ENCODE peak calls at places on chromosome 5, in four cellular contexts. M is globus pallidus, W is fibroblast of pulmonary artery, K is Peyer's patch. B is an unnamed sample.

GRCh38 chr5:52693279-52693678 is 94.4 kb upstream of the ITGA1 start:
- DNase-seq in M (peak), W (peak), K (no peak), B (peak)

GRCh38 chr5:34687269-34688011 is 31.3 kb downstream of the RAI14 start:
- DNase-seq in M (no peak), W (peak), K (no peak), B (no peak)

GRCh38 chr5:98810206-98810605 is 36.7 kb downstream of the RGMB start:
- DNase-seq in M (no peak), W (no peak), K (no peak), B (no peak)

GRCh38 chr5:29924107-29924506 is 1269.4 kb upstream of the CDH6 start:
- DNase-seq in M (no peak), W (no peak), K (no peak), B (no peak)

GRCh38 chr5:154677921-154678320 is 77.3 kb upstream of the LARP1 start:
- DNase-seq in M (no peak), W (peak), K (no peak), B (no peak)

GRCh38 chr5:43197535-43197934 is 5.5 kb downstream of the NIM1K start:
- DNase-seq in M (no peak), W (no peak), K (no peak), B (no peak)

GRCh38 chr5:78467744-78468357 is 107.4 kb downstream of the SCAMP1 start:
- DNase-seq in M (peak), W (peak), K (no peak), B (no peak)

GRCh38 chr5:180130291-180130869 is 58.8 kb upstream of the RNF130 start:
- DNase-seq in M (no peak), W (no peak), K (no peak), B (no peak)

GRCh38 chr5:159915913-159916840 is at the start of gene ADRA1B:
- DNase-seq in M (peak), W (peak), K (peak), B (peak)

GRCh38 chr5:98721231-98721928 is 52.1 kb upstream of the RGMB start:
- DNase-seq in M (no peak), W (no peak), K (no peak), B (no peak)

GRCh38 chr5:123035950-123036390 is 555 bp downstream of the PPIC start:
- DNase-seq in M (peak), W (peak), K (peak), B (peak)

GRCh38 chr5:78300464-78301045 is 6.1 kb upstream of the AP3B1 start:
- DNase-seq in M (no peak), W (peak), K (no peak), B (no peak)

GRCh38 chr5:172448999-172449398 is 5.3 kb downstream of the SH3PXD2B start:
- DNase-seq in M (no peak), W (no peak), K (no peak), B (no peak)

GRCh38 chr5:55856511-55857246 is 5.5 kb downstream of the IL31RA start:
- DNase-seq in M (no peak), W (no peak), K (no peak), B (no peak)

GRCh38 chr5:151523335-151523734 is 67.8 kb downstream of the FAT2 start:
- DNase-seq in M (peak), W (peak), K (no peak), B (peak)

GRCh38 chr5:125298711-125299379 is 552.4 kb upstream of the ZNF608 start:
- DNase-seq in M (no peak), W (no peak), K (no peak), B (no peak)

GRCh38 chr5:146877783-146878470 is 630 bp downstream of the PPP2R2B start:
- DNase-seq in M (no peak), W (no peak), K (peak), B (no peak)

GRCh38 chr5:109865636-109866035 is 175.9 kb downstream of the MAN2A1 start:
- DNase-seq in M (no peak), W (peak), K (no peak), B (no peak)

GRCh38 chr5:143186623-143187022 is 216.9 kb downstream of the NR3C1 start:
- DNase-seq in M (no peak), W (no peak), K (no peak), B (no peak)

GRCh38 chr5:43772601-43773031 is 169.6 kb downstream of the NNT start:
- DNase-seq in M (no peak), W (peak), K (no peak), B (no peak)

GRCh38 chr5:118796081-118796480 is 192.3 kb downstream of the DTWD2 start:
- DNase-seq in M (no peak), W (no peak), K (no peak), B (no peak)

B was measured in left colon.